ENCODE peak calls at places on chromosomes 13 and 19, in six cellular contexts. One of them, this sample, is unnamed.
A peak's percentile ranks its signal among the peaks of the same experiment; 100 is the strongest.

GRCh38 chr13:82654143-82654542 is 1228.1 kb downstream of the SLITRK1 start:
- DNase-seq in OCI-LY7: no peak
- DNase-seq in psoas muscle: no peak
- DNase-seq in endodermal cell: no peak
- DNase-seq in PC-3: no peak
- DNase-seq in tibial nerve: no peak
- DNase-seq in this sample: no peak

GRCh38 chr19:2426661-2427322 is 594 bp downstream of the TIMM13 start:
- DNase-seq in OCI-LY7: peak; percentile 55
- DNase-seq in psoas muscle: peak; percentile 60
- DNase-seq in endodermal cell: peak; percentile 85
- DNase-seq in PC-3: peak; percentile 45
- DNase-seq in tibial nerve: no peak
- DNase-seq in this sample: peak; percentile 69

GRCh38 chr13:109918179-109918651 is 131.8 kb upstream of the IRS2 start:
- DNase-seq in OCI-LY7: no peak
- DNase-seq in psoas muscle: peak; percentile 72
- DNase-seq in endodermal cell: no peak
- DNase-seq in PC-3: no peak
- DNase-seq in tibial nerve: no peak
- DNase-seq in this sample: no peak

GRCh38 chr19:19566306-19566705 is 28.2 kb downstream of the CILP2 start:
- DNase-seq in OCI-LY7: no peak
- DNase-seq in psoas muscle: no peak
- DNase-seq in endodermal cell: no peak
- DNase-seq in PC-3: no peak
- DNase-seq in tibial nerve: no peak
- DNase-seq in this sample: no peak

GRCh38 chr19:47187023-47187655 is 43.9 kb downstream of the BBC3 start:
- DNase-seq in OCI-LY7: no peak
- DNase-seq in psoas muscle: no peak
- DNase-seq in endodermal cell: no peak
- DNase-seq in PC-3: no peak
- DNase-seq in tibial nerve: no peak
- DNase-seq in this sample: no peak

GRCh38 chr13:21542563-21542962 is 61.4 kb downstream of the MICU2 start:
- DNase-seq in OCI-LY7: no peak
- DNase-seq in psoas muscle: no peak
- DNase-seq in endodermal cell: no peak
- DNase-seq in PC-3: peak; percentile 60
- DNase-seq in tibial nerve: no peak
- DNase-seq in this sample: no peak

GRCh38 chr13:29936051-29936813 is 85.8 kb upstream of the UBL3 start:
- DNase-seq in OCI-LY7: no peak
- DNase-seq in psoas muscle: no peak
- DNase-seq in endodermal cell: no peak
- DNase-seq in PC-3: no peak
- DNase-seq in tibial nerve: no peak
- DNase-seq in this sample: no peak

GRCh38 chr19:492091-492531 is 4.2 kb upstream of the MADCAM1 start:
- DNase-seq in OCI-LY7: peak; percentile 53
- DNase-seq in psoas muscle: peak; percentile 16
- DNase-seq in endodermal cell: peak; percentile 81
- DNase-seq in PC-3: peak; percentile 11
- DNase-seq in tibial nerve: no peak
- DNase-seq in this sample: peak; percentile 69

GRCh38 chr13:48580886-48581285 is 48.0 kb upstream of the RCBTB2 start:
- DNase-seq in OCI-LY7: no peak
- DNase-seq in psoas muscle: no peak
- DNase-seq in endodermal cell: no peak
- DNase-seq in PC-3: no peak
- DNase-seq in tibial nerve: no peak
- DNase-seq in this sample: no peak

GRCh38 chr19:37329686-37330085 is 41.2 kb upstream of the ZNF527 start:
- DNase-seq in OCI-LY7: peak; percentile 1
- DNase-seq in psoas muscle: no peak
- DNase-seq in endodermal cell: peak; percentile 76
- DNase-seq in PC-3: peak; percentile 16
- DNase-seq in tibial nerve: no peak
- DNase-seq in this sample: no peak

GRCh38 chr19:13902993-13903555 is 2.8 kb downstream of the BRME1 start:
- DNase-seq in OCI-LY7: peak; percentile 51
- DNase-seq in psoas muscle: no peak
- DNase-seq in endodermal cell: no peak
- DNase-seq in PC-3: peak; percentile 54
- DNase-seq in tibial nerve: no peak
- DNase-seq in this sample: peak; percentile 41

GRCh38 chr19:51440846-51441409 is 17.3 kb downstream of the SIGLEC8 start:
- DNase-seq in OCI-LY7: no peak
- DNase-seq in psoas muscle: no peak
- DNase-seq in endodermal cell: no peak
- DNase-seq in PC-3: peak; percentile 48
- DNase-seq in tibial nerve: no peak
- DNase-seq in this sample: no peak

GRCh38 chr13:24221007-24221406 is 60.5 kb downstream of the SPATA13 start:
- DNase-seq in OCI-LY7: no peak
- DNase-seq in psoas muscle: no peak
- DNase-seq in endodermal cell: no peak
- DNase-seq in PC-3: peak; percentile 46
- DNase-seq in tibial nerve: no peak
- DNase-seq in this sample: no peak

GRCh38 chr19:53927745-53928144 is 18.7 kb downstream of the CACNG7 start:
- DNase-seq in OCI-LY7: peak; percentile 29
- DNase-seq in psoas muscle: no peak
- DNase-seq in endodermal cell: peak; percentile 93
- DNase-seq in PC-3: peak; percentile 78
- DNase-seq in tibial nerve: no peak
- DNase-seq in this sample: no peak

GRCh38 chr13:32988588-32989256 is 27.5 kb upstream of the KL start:
- DNase-seq in OCI-LY7: peak; percentile 50
- DNase-seq in psoas muscle: no peak
- DNase-seq in endodermal cell: no peak
- DNase-seq in PC-3: no peak
- DNase-seq in tibial nerve: no peak
- DNase-seq in this sample: no peak

GRCh38 chr13:36074659-36075058 is 56.5 kb downstream of the DCLK1 start:
- DNase-seq in OCI-LY7: no peak
- DNase-seq in psoas muscle: no peak
- DNase-seq in endodermal cell: no peak
- DNase-seq in PC-3: no peak
- DNase-seq in tibial nerve: no peak
- DNase-seq in this sample: no peak

GRCh38 chr13:48055712-48056111 is 18.2 kb downstream of the NUDT15 start:
- DNase-seq in OCI-LY7: no peak
- DNase-seq in psoas muscle: no peak
- DNase-seq in endodermal cell: no peak
- DNase-seq in PC-3: no peak
- DNase-seq in tibial nerve: no peak
- DNase-seq in this sample: no peak

GRCh38 chr19:30871979-30872378 is 477.3 kb downstream of the TSHZ3 start:
- DNase-seq in OCI-LY7: no peak
- DNase-seq in psoas muscle: no peak
- DNase-seq in endodermal cell: peak; percentile 19
- DNase-seq in PC-3: no peak
- DNase-seq in tibial nerve: no peak
- DNase-seq in this sample: no peak

GRCh38 chr19:58434217-58434616 is 5.7 kb downstream of the ZNF132 start:
- DNase-seq in OCI-LY7: no peak
- DNase-seq in psoas muscle: no peak
- DNase-seq in endodermal cell: no peak
- DNase-seq in PC-3: no peak
- DNase-seq in tibial nerve: no peak
- DNase-seq in this sample: no peak

GRCh38 chr13:100363351-100363750 is 225.2 kb downstream of the GGACT start:
- DNase-seq in OCI-LY7: no peak
- DNase-seq in psoas muscle: no peak
- DNase-seq in endodermal cell: no peak
- DNase-seq in PC-3: no peak
- DNase-seq in tibial nerve: no peak
- DNase-seq in this sample: no peak

GRCh38 chr13:109744512-109745051 is 41.8 kb downstream of the IRS2 start:
- DNase-seq in OCI-LY7: no peak
- DNase-seq in psoas muscle: peak; percentile 32
- DNase-seq in endodermal cell: peak; percentile 38
- DNase-seq in PC-3: peak; percentile 71
- DNase-seq in tibial nerve: no peak
- DNase-seq in this sample: peak; percentile 56

GRCh38 chr13:97567510-97568243 is 133.7 kb downstream of the RAP2A start:
- DNase-seq in OCI-LY7: no peak
- DNase-seq in psoas muscle: peak; percentile 21
- DNase-seq in endodermal cell: peak; percentile 75
- DNase-seq in PC-3: peak; percentile 72
- DNase-seq in tibial nerve: no peak
- DNase-seq in this sample: no peak

GRCh38 chr19:21210037-21210621 is 68.3 kb downstream of the ZNF431 start:
- DNase-seq in OCI-LY7: no peak
- DNase-seq in psoas muscle: no peak
- DNase-seq in endodermal cell: no peak
- DNase-seq in PC-3: no peak
- DNase-seq in tibial nerve: no peak
- DNase-seq in this sample: no peak

GRCh38 chr19:33125929-33126388 is 6.0 kb upstream of the WDR88 start:
- DNase-seq in OCI-LY7: peak; percentile 59
- DNase-seq in psoas muscle: no peak
- DNase-seq in endodermal cell: peak; percentile 79
- DNase-seq in PC-3: peak; percentile 58
- DNase-seq in tibial nerve: no peak
- DNase-seq in this sample: peak; percentile 56

GRCh38 chr13:97319088-97319487 is 97.0 kb downstream of the MBNL2 start:
- DNase-seq in OCI-LY7: no peak
- DNase-seq in psoas muscle: peak; percentile 50
- DNase-seq in endodermal cell: no peak
- DNase-seq in PC-3: no peak
- DNase-seq in tibial nerve: no peak
- DNase-seq in this sample: no peak

GRCh38 chr19:23249911-23250649 is at the start of gene ZNF724:
- DNase-seq in OCI-LY7: peak; percentile 99
- DNase-seq in psoas muscle: peak; percentile 90
- DNase-seq in endodermal cell: peak; percentile 98
- DNase-seq in PC-3: peak; percentile 98
- DNase-seq in tibial nerve: peak; percentile 77
- DNase-seq in this sample: peak; percentile 94

GRCh38 chr19:42280761-42281174 is 11.7 kb downstream of the CIC start:
- DNase-seq in OCI-LY7: no peak
- DNase-seq in psoas muscle: peak; percentile 73
- DNase-seq in endodermal cell: no peak
- DNase-seq in PC-3: no peak
- DNase-seq in tibial nerve: no peak
- DNase-seq in this sample: no peak

GRCh38 chr13:112325941-112326645 is 50.1 kb upstream of the SPACA7 start:
- DNase-seq in OCI-LY7: no peak
- DNase-seq in psoas muscle: no peak
- DNase-seq in endodermal cell: peak; percentile 36
- DNase-seq in PC-3: no peak
- DNase-seq in tibial nerve: no peak
- DNase-seq in this sample: no peak

GRCh38 chr19:17309962-17310461 is 649 bp downstream of the DDA1 start:
- DNase-seq in OCI-LY7: no peak
- DNase-seq in psoas muscle: no peak
- DNase-seq in endodermal cell: no peak
- DNase-seq in PC-3: no peak
- DNase-seq in tibial nerve: no peak
- DNase-seq in this sample: no peak
- TF ChIP-seq CTCF in OCI-LY7: no peak
- TF ChIP-seq CTCF in psoas muscle: no peak
- TF ChIP-seq CTCF in endodermal cell: no peak
- TF ChIP-seq CTCF in PC-3: no peak
- TF ChIP-seq CTCF in tibial nerve: no peak
- TF ChIP-seq CTCF in this sample: no peak

DNA sequence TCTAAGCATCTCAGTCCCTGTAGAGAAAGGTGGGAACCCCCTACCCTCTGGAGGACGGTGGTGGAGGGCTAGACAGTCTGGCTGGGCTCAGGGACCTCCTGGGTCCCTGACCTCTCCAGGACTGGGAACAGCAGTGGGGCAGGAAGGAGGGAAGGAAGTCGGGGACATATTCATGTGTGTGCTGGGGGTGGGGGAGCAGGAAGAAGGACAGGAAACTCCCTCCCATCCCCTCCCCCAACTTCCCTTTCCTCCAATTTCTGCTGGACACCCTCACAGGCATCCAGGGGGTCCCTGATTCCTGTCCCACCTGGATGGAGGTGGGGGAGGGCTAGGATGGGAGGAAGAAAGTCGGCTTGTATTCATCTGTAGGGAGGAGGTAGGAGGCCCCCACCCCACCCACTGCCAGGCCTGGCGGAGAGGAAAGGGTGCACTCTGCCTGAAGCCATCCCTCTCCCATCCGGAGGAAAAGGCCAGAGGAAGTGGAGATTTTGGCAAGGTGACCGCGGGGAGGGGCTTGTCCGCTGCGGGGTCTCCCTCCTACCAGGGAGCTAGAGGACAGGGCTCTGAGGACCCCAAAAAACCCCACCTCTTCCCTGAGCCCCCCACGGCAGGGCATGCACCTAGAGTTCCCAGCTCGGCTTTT is 2.3 kb downstream of the NOVA2 start:
- DNase-seq in OCI-LY7: no peak
- DNase-seq in psoas muscle: no peak
- DNase-seq in endodermal cell: no peak
- DNase-seq in PC-3: no peak
- DNase-seq in tibial nerve: no peak
- DNase-seq in this sample: no peak
- H3K4me1 ChIP-seq in OCI-LY7: peaks cover 9% of the 10 kb centered on the region
- H3K4me1 ChIP-seq in psoas muscle: no peaks in the 10 kb centered on the region
- H3K4me1 ChIP-seq in endodermal cell: no peaks in the 10 kb centered on the region
- H3K4me1 ChIP-seq in PC-3: no peaks in the 10 kb centered on the region
- H3K4me1 ChIP-seq in tibial nerve: no peaks in the 10 kb centered on the region
- H3K4me1 ChIP-seq in this sample: peaks cover 4% of the 10 kb centered on the region

DNA sequence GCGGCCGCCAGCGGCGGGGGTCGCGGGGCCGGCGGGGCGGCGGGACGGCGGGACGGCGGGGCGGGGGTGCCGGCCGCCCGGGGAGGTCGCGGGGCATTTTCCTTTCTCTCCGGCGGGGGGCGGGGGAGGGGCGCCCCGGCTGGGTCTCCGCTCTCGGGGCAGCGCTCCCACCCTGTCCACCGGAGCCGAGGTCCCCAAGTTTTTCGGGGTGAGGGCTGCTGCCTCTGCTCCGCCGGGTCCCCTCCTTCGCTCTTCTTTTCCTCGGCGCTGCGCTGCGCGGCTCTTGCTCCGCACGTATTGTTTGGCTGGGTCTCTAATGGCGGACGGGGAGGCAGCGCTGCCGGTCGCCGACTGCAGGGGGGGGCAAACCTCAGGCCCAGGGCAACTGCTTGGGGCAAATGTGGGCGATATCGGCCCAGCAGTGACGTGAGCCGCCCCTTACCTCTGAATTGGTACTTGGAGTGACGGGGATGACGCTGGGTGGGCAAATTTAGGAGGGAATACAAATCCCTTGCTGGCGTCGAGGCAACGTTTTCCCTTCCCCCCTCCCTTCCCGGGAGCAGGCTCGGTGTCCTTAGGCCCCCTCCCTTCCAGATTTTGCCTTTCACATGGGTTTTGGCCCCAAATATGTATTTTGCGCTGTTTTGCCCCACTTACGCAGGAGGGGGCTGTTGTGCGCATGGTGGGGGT is 759 bp downstream of the ZMYM2 start:
- DNase-seq in OCI-LY7: peak; percentile 73
- DNase-seq in psoas muscle: peak; percentile 62
- DNase-seq in endodermal cell: peak; percentile 85
- DNase-seq in PC-3: peak; percentile 27
- DNase-seq in tibial nerve: peak; percentile 21
- DNase-seq in this sample: peak; percentile 72
- TF ChIP-seq CTCF in OCI-LY7: no peak
- TF ChIP-seq CTCF in psoas muscle: no peak
- TF ChIP-seq CTCF in endodermal cell: no peak
- TF ChIP-seq CTCF in PC-3: no peak
- TF ChIP-seq CTCF in tibial nerve: no peak
- TF ChIP-seq CTCF in this sample: no peak

GRCh38 chr13:99225078-99225477 is 24.4 kb downstream of the UBAC2 start:
- DNase-seq in OCI-LY7: no peak
- DNase-seq in psoas muscle: no peak
- DNase-seq in endodermal cell: no peak
- DNase-seq in PC-3: no peak
- DNase-seq in tibial nerve: no peak
- DNase-seq in this sample: no peak
- H3K4me1 ChIP-seq in OCI-LY7: peaks cover 96% of the 10 kb centered on the region
- H3K4me1 ChIP-seq in psoas muscle: peaks cover 71% of the 10 kb centered on the region
- H3K4me1 ChIP-seq in endodermal cell: no peaks in the 10 kb centered on the region
- H3K4me1 ChIP-seq in PC-3: peaks cover 28% of the 10 kb centered on the region
- H3K4me1 ChIP-seq in tibial nerve: peaks cover 27% of the 10 kb centered on the region
- H3K4me1 ChIP-seq in this sample: no peaks in the 10 kb centered on the region